ENCODE peak calls at places on chromosomes 4 and X, in ten cellular contexts. Y, U, Z, D, O, X, V, E, S and R are unnamed samples.

GRCh38 chrX:18983711-18984380 is at the start of gene PHKA2:
- DNase-seq in S (peak), X (peak), U (peak), V (peak), Z (no peak), E (peak), O (no peak), D (peak), Y (no peak), R (no peak)

GRCh38 chr4:150150545-150151156 is 72.4 kb downstream of the DCLK2 start:
- DNase-seq in D (no peak), U (no peak), O (no peak), E (no peak), V (no peak), S (no peak), Z (peak), X (no peak), Y (no peak), R (no peak)

GRCh38 chr4:3310301-3311094 is 17.7 kb downstream of the RGS12 start:
- DNase-seq in O (no peak), X (peak), V (peak), D (peak), S (no peak), E (peak), Y (no peak), Z (no peak), U (no peak), R (no peak)

GRCh38 chrX:54043696-54044125 is 562 bp downstream of the PHF8 start:
- DNase-seq in E (no peak), D (no peak), V (peak), O (no peak), X (no peak), U (peak), S (no peak), Z (no peak), Y (peak), R (no peak)

GRCh38 chr4:3402409-3403103 is 39.2 kb upstream of the HGFAC start:
- DNase-seq in Z (no peak), Y (no peak), O (peak), X (peak), U (peak), V (no peak), S (no peak), D (no peak), E (no peak), R (peak)

GRCh38 chr4:5256416-5256815 is 205.1 kb downstream of the STK32B start:
- DNase-seq in X (no peak), V (no peak), E (no peak), D (no peak), Z (no peak), S (no peak), Y (no peak), U (no peak), O (no peak), R (no peak)

GRCh38 chrX:22742174-22742573 is 257.6 kb upstream of the DDX53 start:
- DNase-seq in E (no peak), V (no peak), S (no peak), U (peak), X (no peak), Y (peak), Z (no peak), O (no peak), D (no peak), R (peak)

GRCh38 chrX:132853040-132853439 is 105.4 kb downstream of the HS6ST2 start:
- DNase-seq in V (no peak), E (no peak), X (no peak), U (no peak), S (no peak), D (no peak), O (no peak), Z (no peak), Y (peak), R (no peak)

GRCh38 chr4:4339504-4340085 is 47.3 kb upstream of the NSG1 start:
- DNase-seq in Z (no peak), D (no peak), V (no peak), E (no peak), O (no peak), Y (peak), X (no peak), S (no peak), U (no peak), R (no peak)

GRCh38 chr4:98467627-98468072 is 190.8 kb downstream of the TSPAN5 start:
- DNase-seq in S (peak), O (peak), Y (peak), Z (peak), D (peak), V (peak), X (peak), E (no peak), U (peak), R (peak)
- H3K4me3 ChIP-seq in S (peak), O (peak), Y (peak), Z (peak), D (peak), V (no peak), X (no peak), E (peak), U (peak), R (peak)

DNA sequence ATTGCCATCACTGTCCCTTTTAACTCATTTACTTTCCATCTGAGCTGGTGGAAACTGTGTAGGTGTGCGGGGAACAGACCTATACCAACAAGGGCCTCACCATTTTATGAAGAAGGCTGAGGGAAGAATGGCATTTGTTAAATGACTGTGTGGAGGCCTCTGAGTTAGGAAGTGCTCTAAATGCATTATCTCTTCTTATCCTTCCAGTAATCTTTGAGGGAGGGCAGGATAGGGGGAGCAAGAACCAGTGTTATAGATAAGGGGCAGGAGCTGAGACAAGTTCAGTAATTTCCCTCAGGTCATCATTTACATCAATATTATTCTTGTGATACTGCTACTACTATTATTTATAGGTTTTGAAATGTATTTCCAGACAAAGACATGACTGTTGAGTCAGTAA is 122.4 kb upstream of the PDLIM3 start:
- DNase-seq in D (no peak), U (no peak), Z (no peak), Y (no peak), V (no peak), X (no peak), O (no peak), E (no peak), S (no peak), R (no peak)
- H3K4me3 ChIP-seq in D (no peak), U (no peak), Z (no peak), Y (no peak), V (no peak), X (no peak), O (no peak), E (no peak), S (peak), R (no peak)

GRCh38 chr4:113978105-113978504 is 1.3 kb downstream of the ARSJ start:
- DNase-seq in Y (no peak), U (no peak), S (no peak), X (no peak), O (no peak), V (no peak), Z (no peak), D (no peak), E (no peak), R (no peak)
- H3K4me3 ChIP-seq in Y (peak), U (peak), S (peak), X (no peak), O (peak), V (peak), Z (no peak), D (peak), E (peak), R (peak)

DNA sequence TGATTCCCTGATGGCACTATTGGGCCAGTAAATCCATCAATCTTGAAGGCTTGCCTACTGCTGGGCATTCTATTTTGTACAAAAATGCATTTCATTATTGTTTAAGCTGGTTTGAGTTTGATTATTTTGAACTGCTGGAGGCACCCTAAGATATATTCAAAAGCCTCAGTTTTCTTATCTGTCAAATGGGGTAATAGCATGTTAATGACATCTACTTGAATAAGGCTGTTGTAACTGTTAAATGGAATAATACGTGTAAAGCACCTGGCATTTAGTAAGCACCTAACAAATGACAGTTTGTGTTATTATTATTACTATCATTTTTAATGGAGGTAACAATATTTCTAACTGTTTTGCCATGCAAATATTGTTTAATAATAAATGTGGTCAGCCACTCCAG is 6.9 kb upstream of the SMIM43 start:
- DNase-seq in Z (no peak), U (no peak), V (no peak), O (no peak), S (no peak), Y (no peak), E (no peak), X (no peak), D (no peak), R (no peak)
- H3K4me3 ChIP-seq in Z (no peak), U (no peak), V (no peak), O (no peak), S (no peak), Y (no peak), E (no peak), X (no peak), D (no peak), R (no peak)

DNA sequence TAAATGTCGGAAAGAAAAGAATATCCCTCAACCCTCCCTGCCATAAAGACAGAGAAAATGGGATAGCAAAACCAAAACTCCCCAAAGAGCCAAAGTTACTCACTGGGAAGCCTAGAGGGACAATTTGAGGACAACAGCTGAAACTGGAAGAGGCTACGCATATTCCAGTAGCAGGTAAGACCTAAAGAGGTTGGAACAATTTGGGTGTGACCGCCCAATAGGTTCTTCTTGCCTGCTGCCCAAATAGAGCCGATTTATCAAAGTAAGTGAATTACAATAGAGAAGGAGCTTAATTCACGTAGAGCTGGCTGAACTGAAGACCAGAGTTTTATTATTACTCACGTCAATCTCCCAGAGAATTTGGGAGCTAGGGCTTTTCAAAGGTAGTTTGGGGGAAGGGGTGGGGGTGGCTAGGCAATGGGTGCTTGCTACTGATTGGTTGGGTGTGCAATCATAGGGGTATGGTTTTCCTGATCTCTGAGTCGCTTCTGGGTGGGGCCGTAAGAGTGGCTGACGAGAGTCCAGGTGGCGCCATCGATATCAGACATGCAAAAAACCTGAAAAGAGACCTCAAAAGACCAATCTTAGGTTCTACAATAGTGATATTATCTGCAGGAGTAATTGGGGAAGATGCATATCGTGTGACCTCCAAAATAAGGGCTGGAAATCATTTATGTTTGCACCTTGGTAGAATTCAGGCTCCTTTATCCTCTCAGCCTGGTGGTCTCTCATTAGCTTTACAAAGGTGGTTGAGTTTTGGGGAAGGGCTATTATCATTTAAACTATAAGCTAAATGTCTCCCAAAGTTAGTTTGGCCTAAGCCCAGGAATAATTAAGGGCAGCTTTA is 39.0 kb upstream of the SLC7A3 start:
- DNase-seq in V (no peak), E (no peak), U (no peak), Y (no peak), S (no peak), O (no peak), X (no peak), D (no peak), Z (no peak), R (no peak)
- H3K4me3 ChIP-seq in V (no peak), E (no peak), U (no peak), Y (no peak), S (no peak), O (no peak), X (no peak), D (no peak), Z (no peak), R (no peak)